ENCODE peak calls at places on chromosomes 7 and 10, in four cellular contexts. J is HEK293T, K is GM12878, M is K562. H is an unnamed sample.

GRCh38 chr7:5063698-5064097 is 18.0 kb downstream of the RBAK start:
- DNase-seq in J (no peak), K (no peak), M (no peak), H (no peak)

GRCh38 chr10:120087109-120087508 is 194.6 kb downstream of the SEC23IP start:
- DNase-seq in J (no peak), K (no peak), M (no peak), H (no peak)

GRCh38 chr10:5944389-5945202 is 32.7 kb downstream of the IL15RA start:
- DNase-seq in J (no peak), K (no peak), M (no peak), H (no peak)

GRCh38 chr7:131602994-131603372 is 46.6 kb upstream of the PODXL start:
- DNase-seq in J (no peak), K (no peak), M (no peak), H (no peak)

GRCh38 chr10:11472158-11472753 is 139.2 kb downstream of the USP6NL start:
- DNase-seq in J (peak), K (no peak), M (peak), H (peak)

GRCh38 chr10:36603688-36604087 is 521.7 kb upstream of the ANKRD30A start:
- DNase-seq in J (no peak), K (no peak), M (no peak), H (no peak)

GRCh38 chr7:53500076-53500475 is 464.6 kb downstream of the POM121L12 start:
- DNase-seq in J (no peak), K (no peak), M (no peak), H (no peak)

GRCh38 chr10:126049741-126050140 is 153.4 kb downstream of the FANK1 start:
- DNase-seq in J (no peak), K (no peak), M (no peak), H (no peak)

GRCh38 chr7:140475747-140476333 is 3.5 kb downstream of the MKRN1 start:
- DNase-seq in J (peak), K (no peak), M (peak), H (peak)
- TF ChIP-seq FOXM1 in J (no peak), K (no peak), M (no peak), H (no peak)

DNA sequence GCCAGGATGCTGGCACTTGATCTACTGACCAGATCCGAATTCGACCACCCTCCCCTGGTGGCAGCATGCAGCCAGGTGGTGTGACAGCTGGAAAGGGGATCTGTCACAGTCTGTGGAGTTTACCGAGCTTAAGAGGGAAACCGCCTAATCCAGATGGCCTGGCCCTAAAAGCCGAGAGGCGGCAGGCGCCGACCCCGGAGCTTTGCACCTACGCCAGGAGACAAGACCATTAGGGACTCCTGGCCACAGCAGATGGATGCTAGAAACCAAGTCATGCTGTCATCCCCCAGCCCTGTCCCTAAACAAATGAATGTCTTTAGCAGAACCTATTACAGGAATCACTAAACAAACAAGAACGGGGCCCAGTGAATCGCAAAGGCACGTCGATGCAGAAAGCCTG is 27.7 kb downstream of the RCC1L start:
- DNase-seq in J (no peak), K (no peak), M (no peak), H (no peak)
- TF ChIP-seq FOXK2 in J (no peak), K (no peak), M (no peak), H (no peak)

GRCh38 chr7:142499641-142500040 is 241.8 kb upstream of the PRSS58 start:
- DNase-seq in J (no peak), K (no peak), M (no peak), H (no peak)

GRCh38 chr7:142498364-142498763 is 240.5 kb upstream of the PRSS58 start:
- DNase-seq in J (no peak), K (no peak), M (no peak), H (no peak)

GRCh38 chr7:142500364-142500763 is 242.5 kb upstream of the PRSS58 start:
- DNase-seq in J (no peak), K (no peak), M (no peak), H (no peak)

GRCh38 chr7:142494021-142494420 is 236.2 kb upstream of the PRSS58 start:
- DNase-seq in J (no peak), K (no peak), M (no peak), H (no peak)

GRCh38 chr7:142496545-142496991 is 238.7 kb upstream of the PRSS58 start:
- DNase-seq in J (peak), K (no peak), M (peak), H (peak)
- TF ChIP-seq FOXM1 in J (no peak), K (no peak), M (no peak), H (no peak)

GRCh38 chr10:581776-582330 is 107.6 kb downstream of the DIP2C start:
- DNase-seq in J (no peak), K (no peak), M (no peak), H (no peak)
- TF ChIP-seq FOXK2 in J (no peak), K (no peak), M (no peak), H (no peak)

GRCh38 chr10:69849790-69850189 is 48.1 kb downstream of the COL13A1 start:
- DNase-seq in J (no peak), K (no peak), M (no peak), H (no peak)

GRCh38 chr10:69854685-69855345 is 53.1 kb downstream of the COL13A1 start:
- DNase-seq in J (no peak), K (no peak), M (no peak), H (no peak)

GRCh38 chr10:69855346-69856163 is 53.8 kb downstream of the COL13A1 start:
- DNase-seq in J (no peak), K (no peak), M (no peak), H (peak)

GRCh38 chr10:69851306-69851705 is 49.6 kb downstream of the COL13A1 start:
- DNase-seq in J (no peak), K (no peak), M (no peak), H (no peak)

DNA sequence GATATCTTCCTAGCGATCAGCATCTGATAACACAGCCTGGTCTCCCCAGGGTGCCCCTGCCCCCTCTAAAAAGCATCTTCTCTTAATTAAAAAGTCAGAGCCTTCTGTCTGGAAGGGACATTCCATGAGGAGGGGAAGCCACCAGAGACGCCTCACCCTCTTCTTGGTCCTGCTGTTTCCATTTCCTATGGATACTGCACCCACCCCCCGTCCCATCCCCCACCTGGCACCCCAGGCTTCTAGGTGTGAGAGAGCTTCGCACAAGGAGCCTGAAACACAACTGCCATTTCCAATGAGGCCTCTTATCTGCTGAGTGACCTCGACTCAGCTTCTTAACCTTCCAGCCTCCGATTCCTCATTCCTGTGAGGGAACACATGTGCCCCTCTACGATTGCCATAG is 51.4 kb downstream of the COL13A1 start:
- DNase-seq in J (no peak), K (no peak), M (no peak), H (no peak)
- TF ChIP-seq FOXM1 in J (no peak), K (no peak), M (no peak), H (no peak)

DNA sequence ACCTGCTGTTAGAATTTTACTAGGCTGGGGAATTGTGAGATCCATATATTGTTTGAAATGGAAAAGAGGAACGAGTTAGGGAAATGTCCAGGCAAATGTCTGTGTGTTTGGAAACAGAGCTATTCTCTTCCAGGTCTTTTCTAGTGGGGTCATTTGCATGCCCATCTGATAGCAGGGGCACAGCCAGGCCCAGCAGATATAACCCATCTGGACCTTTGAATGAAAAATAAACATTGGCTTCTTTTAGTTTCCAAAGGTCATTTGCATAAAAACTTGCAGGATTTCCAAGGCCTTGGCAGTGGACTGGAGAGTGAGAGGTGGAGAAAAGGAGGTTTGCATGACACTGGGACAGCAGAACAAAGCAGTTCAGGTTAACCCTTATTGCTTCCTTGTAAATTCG is 188.0 kb upstream of the GPR26 start:
- DNase-seq in J (no peak), K (no peak), M (no peak), H (no peak)
- TF ChIP-seq FOXK2 in J (no peak), K (no peak), M (no peak), H (no peak)

GRCh38 chr10:13812804-13813203 is 226.0 kb downstream of the PRPF18 start:
- DNase-seq in J (no peak), K (no peak), M (no peak), H (no peak)

GRCh38 chr10:13808556-13809391 is 222.0 kb downstream of the PRPF18 start:
- DNase-seq in J (no peak), K (no peak), M (no peak), H (no peak)

GRCh38 chr10:13810536-13810935 is 223.8 kb downstream of the PRPF18 start:
- DNase-seq in J (no peak), K (no peak), M (no peak), H (no peak)

GRCh38 chr10:13806419-13806818 is 219.7 kb downstream of the PRPF18 start:
- DNase-seq in J (no peak), K (no peak), M (no peak), H (no peak)

DNA sequence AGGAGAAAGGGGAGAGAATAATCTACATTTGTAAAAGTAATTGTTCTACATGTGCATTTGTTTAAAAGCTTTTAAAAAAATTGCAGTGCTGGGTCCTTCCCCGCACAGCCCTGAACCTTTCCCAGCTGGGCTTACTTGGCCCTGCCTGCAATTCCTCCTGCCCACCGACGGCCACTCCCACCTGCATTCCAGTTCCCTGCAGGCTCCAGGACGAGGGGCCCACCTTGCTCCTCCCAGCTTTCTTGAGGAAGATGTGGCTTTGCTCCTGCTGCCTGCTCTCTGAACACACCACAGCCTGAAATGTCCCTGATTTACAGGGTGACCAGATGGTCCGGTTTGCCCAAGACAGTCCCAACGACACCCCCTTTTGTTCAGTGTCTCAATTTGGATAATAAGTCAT is 222.7 kb downstream of the PRPF18 start:
- DNase-seq in J (no peak), K (no peak), M (no peak), H (no peak)
- TF ChIP-seq FOXM1 in J (no peak), K (no peak), M (no peak), H (no peak)

H was measured in HepG2.